ENCODE peak calls at places on chromosomes 16 and 17, in nine cellular contexts. K, R, W, M, O, S, Q, B and D are unnamed samples.

GRCh38 chr17:48603959-48604769 is 622 bp downstream of the HOXB6 start:
- DNase-seq in K (no peak), R (no peak), W (no peak), M (peak), O (no peak), S (no peak), Q (no peak), B (no peak), D (no peak)

GRCh38 chr16:29925173-29925804 is 737 bp downstream of the KCTD13 start:
- DNase-seq in K (no peak), R (no peak), W (no peak), M (no peak), O (no peak), S (peak), Q (no peak), B (no peak), D (no peak)

GRCh38 chr16:50259334-50260205 is 6.8 kb upstream of the ADCY7 start:
- DNase-seq in K (no peak), R (no peak), W (peak), M (peak), O (no peak), S (no peak), Q (peak), B (peak), D (no peak)

GRCh38 chr17:43986225-43986981 is 18.0 kb upstream of the NAGS start:
- DNase-seq in K (no peak), R (no peak), W (no peak), M (no peak), O (no peak), S (no peak), Q (no peak), B (no peak), D (no peak)

GRCh38 chr17:50263293-50264262 is 10.7 kb upstream of the TMEM92 start:
- DNase-seq in K (no peak), R (no peak), W (no peak), M (no peak), O (peak), S (peak), Q (peak), B (no peak), D (no peak)

GRCh38 chr17:45096141-45096540 is 35.0 kb downstream of the NMT1 start:
- DNase-seq in K (no peak), R (peak), W (no peak), M (peak), O (peak), S (no peak), Q (no peak), B (peak), D (no peak)

GRCh38 chr17:79997004-79997673 is 38.5 kb downstream of the TBC1D16 start:
- DNase-seq in K (no peak), R (no peak), W (no peak), M (no peak), O (no peak), S (peak), Q (no peak), B (no peak), D (no peak)

GRCh38 chr16:70267516-70267915 is 15.8 kb upstream of the EXOSC6 start:
- DNase-seq in K (no peak), R (peak), W (no peak), M (peak), O (peak), S (peak), Q (peak), B (peak), D (no peak)

GRCh38 chr16:79042886-79043285 is 557.7 kb downstream of the MAF start:
- DNase-seq in K (no peak), R (no peak), W (no peak), M (no peak), O (no peak), S (peak), Q (no peak), B (no peak), D (no peak)

GRCh38 chr16:86672215-86672863 is 94.0 kb downstream of the FOXL1 start:
- DNase-seq in K (no peak), R (no peak), W (no peak), M (no peak), O (no peak), S (no peak), Q (no peak), B (no peak), D (no peak)

GRCh38 chr16:50467943-50468748 is 80.0 kb upstream of the NKD1 start:
- DNase-seq in K (no peak), R (peak), W (no peak), M (no peak), O (no peak), S (peak), Q (peak), B (no peak), D (peak)

GRCh38 chr16:71258371-71258770 is 27.8 kb upstream of the HYDIN start:
- DNase-seq in K (no peak), R (no peak), W (no peak), M (peak), O (no peak), S (no peak), Q (no peak), B (no peak), D (no peak)

GRCh38 chr17:43356999-43357398 is 41.8 kb upstream of the ARL4D start:
- DNase-seq in K (peak), R (no peak), W (no peak), M (peak), O (peak), S (no peak), Q (no peak), B (peak), D (no peak)

GRCh38 chr17:47978324-47978723 is 7.4 kb downstream of the CDK5RAP3 start:
- DNase-seq in K (no peak), R (peak), W (peak), M (peak), O (peak), S (peak), Q (peak), B (peak), D (peak)

GRCh38 chr17:12622726-12623125 is 43.0 kb upstream of the MYOCD start:
- DNase-seq in K (no peak), R (no peak), W (no peak), M (no peak), O (peak), S (no peak), Q (no peak), B (peak), D (no peak)

GRCh38 chr17:5418858-5419355 is 555 bp downstream of the NUP88 start:
- DNase-seq in K (no peak), R (peak), W (peak), M (peak), O (no peak), S (peak), Q (peak), B (no peak), D (no peak)

GRCh38 chr17:57305918-57306317 is 49.6 kb downstream of the MSI2 start:
- DNase-seq in K (no peak), R (no peak), W (no peak), M (no peak), O (no peak), S (no peak), Q (no peak), B (no peak), D (no peak)